ENCODE peak calls at places on chromosome 9, in eight cellular contexts. X, M, S, H, T, N, K and W are unnamed samples.

GRCh38 chr9:105296889-105297288 is 52.4 kb downstream of the SLC44A1 start:
- DNase-seq in X (no peak), N (peak), T (peak), M (no peak), K (no peak), H (peak), S (no peak), W (no peak)

GRCh38 chr9:118331622-118332045 is 627.4 kb downstream of the TLR4 start:
- DNase-seq in M (no peak), S (no peak), H (no peak), T (peak), X (no peak), N (peak), K (peak), W (no peak)

GRCh38 chr9:109248133-109248581 is 72.7 kb downstream of the EPB41L4B start:
- DNase-seq in M (no peak), T (no peak), S (no peak), H (no peak), X (no peak), K (no peak), N (peak), W (no peak)

GRCh38 chr9:34501889-34502425 is 20.8 kb downstream of the ENHO start:
- DNase-seq in T (no peak), X (no peak), H (no peak), S (peak), N (peak), M (peak), K (no peak), W (peak)

GRCh38 chr9:136585531-136586120 is 39.8 kb upstream of the NOTCH1 start:
- DNase-seq in S (peak), X (no peak), H (no peak), K (no peak), M (no peak), N (no peak), T (no peak), W (no peak)

GRCh38 chr9:98962181-98962560 is 18.5 kb downstream of the COL15A1 start:
- DNase-seq in X (no peak), N (no peak), M (no peak), T (no peak), K (no peak), H (no peak), S (no peak), W (no peak)

GRCh38 chr9:77020438-77021264 is 1.2 kb downstream of the FOXB2 start:
- DNase-seq in M (no peak), S (no peak), H (no peak), N (no peak), T (no peak), K (no peak), X (no peak), W (no peak)

GRCh38 chr9:35741740-35742139 is 7.3 kb downstream of the GBA2 start:
- DNase-seq in X (no peak), N (no peak), H (no peak), M (no peak), K (no peak), T (no peak), S (no peak), W (peak)

GRCh38 chr9:84076359-84076758 is 95.8 kb downstream of the RMI1 start:
- DNase-seq in X (no peak), K (no peak), S (no peak), N (no peak), T (no peak), H (no peak), M (no peak), W (no peak)

GRCh38 chr9:4640027-4640426 is 22.1 kb upstream of the PLPP6 start:
- DNase-seq in T (no peak), H (peak), S (no peak), N (peak), X (peak), M (no peak), K (no peak), W (no peak)

GRCh38 chr9:77440057-77440456 is 208.1 kb downstream of the GNA14 start:
- DNase-seq in N (peak), T (no peak), M (peak), X (peak), H (no peak), S (no peak), K (no peak), W (no peak)

GRCh38 chr9:38108326-38108725 is 39.3 kb upstream of the SHB start:
- DNase-seq in H (no peak), N (no peak), K (no peak), M (no peak), X (no peak), T (no peak), S (no peak), W (no peak)

GRCh38 chr9:129761901-129762359 is 9.1 kb upstream of the PTGES start:
- DNase-seq in M (no peak), S (no peak), N (peak), T (no peak), X (no peak), K (peak), H (no peak), W (no peak)

GRCh38 chr9:122325124-122325523 is 45.7 kb upstream of the PTGS1 start:
- DNase-seq in T (no peak), S (no peak), H (no peak), M (no peak), N (no peak), X (no peak), K (no peak), W (no peak)

GRCh38 chr9:113011911-113012381 is at the start of gene ZNF883:
- DNase-seq in K (no peak), S (peak), M (peak), N (peak), X (peak), H (no peak), T (peak), W (peak)

GRCh38 chr9:85897853-85898252 is 43.1 kb upstream of the NAA35 start:
- DNase-seq in N (no peak), S (no peak), K (no peak), X (no peak), H (no peak), M (no peak), T (no peak), W (no peak)

GRCh38 chr9:81559197-81559596 is 130.2 kb downstream of the TLE1 start:
- DNase-seq in M (no peak), N (no peak), X (no peak), K (no peak), S (no peak), T (no peak), H (no peak), W (no peak)

GRCh38 chr9:112072721-112073553 is 102.2 kb downstream of the SUSD1 start:
- DNase-seq in X (no peak), H (no peak), S (no peak), T (no peak), M (no peak), K (no peak), N (peak), W (no peak)

GRCh38 chr9:104586496-104587180 is 12.6 kb downstream of the OR13C5 start:
- DNase-seq in T (no peak), K (no peak), N (peak), H (no peak), M (no peak), X (no peak), S (no peak), W (no peak)

GRCh38 chr9:113463418-113464285 is at the start of gene RGS3:
- DNase-seq in S (peak), H (peak), K (no peak), T (peak), M (no peak), N (no peak), X (peak), W (no peak)

GRCh38 chr9:113566011-113566711 is 102.6 kb downstream of the RGS3 start:
- DNase-seq in X (no peak), T (no peak), N (no peak), M (no peak), S (no peak), H (no peak), K (no peak), W (peak)

GRCh38 chr9:113505963-113506624 is 42.6 kb downstream of the RGS3 start:
- DNase-seq in K (no peak), S (no peak), M (no peak), T (no peak), H (no peak), N (no peak), X (no peak), W (no peak)

GRCh38 chr9:70553718-70554673 is 139.5 kb upstream of the KLF9 start:
- DNase-seq in S (no peak), N (peak), K (no peak), H (no peak), T (peak), X (no peak), M (no peak), W (no peak)

GRCh38 chr9:79623799-79624721 is 52.3 kb downstream of the TLE4 start:
- DNase-seq in X (no peak), S (peak), H (no peak), N (peak), M (no peak), T (no peak), K (no peak), W (no peak)

GRCh38 chr9:11163843-11164242 is 551.0 kb upstream of the PTPRD start:
- DNase-seq in M (no peak), N (no peak), T (no peak), H (no peak), X (no peak), K (no peak), S (no peak), W (no peak)

GRCh38 chr9:93091056-93091452 is 5.0 kb upstream of the CARD19 start:
- DNase-seq in S (no peak), N (no peak), T (no peak), H (no peak), K (no peak), M (no peak), X (no peak), W (peak)

GRCh38 chr9:3931996-3932906 is 367.6 kb downstream of the GLIS3 start:
- DNase-seq in M (no peak), H (no peak), T (no peak), N (peak), X (no peak), S (no peak), K (no peak), W (no peak)

GRCh38 chr9:84716217-84716616 is 46.7 kb downstream of the NTRK2 start:
- DNase-seq in X (no peak), S (no peak), H (no peak), M (no peak), T (no peak), K (no peak), N (no peak), W (no peak)

GRCh38 chr9:117828466-117828865 is 124.3 kb downstream of the TLR4 start:
- DNase-seq in S (no peak), H (no peak), M (no peak), X (no peak), K (no peak), T (peak), N (no peak), W (no peak)

GRCh38 chr9:107237873-107238272 is 45.2 kb upstream of the RAD23B start:
- DNase-seq in N (peak), T (no peak), K (no peak), M (no peak), H (no peak), X (no peak), S (no peak), W (no peak)

GRCh38 chr9:107215381-107215780 is 67.7 kb upstream of the RAD23B start:
- DNase-seq in S (no peak), T (no peak), N (peak), K (no peak), M (no peak), X (no peak), H (peak), W (no peak)